ENCODE peak calls at places on chromosomes 13 and 19, in ten cellular contexts. A, P, Z, S, E, V, N, I, B and C are unnamed samples.

GRCh38 chr19:33587150-33587549 is 34.6 kb upstream of the CHST8 start:
- DNase-seq in V (no peak), I (no peak), Z (no peak), N (no peak), A (no peak), P (no peak), B (no peak), E (no peak), S (no peak), C (no peak)

GRCh38 chr13:42007844-42008243 is 40.6 kb upstream of the DGKH start:
- DNase-seq in E (no peak), B (no peak), P (peak; percentile 94), Z (no peak), A (no peak), I (no peak), S (no peak), V (no peak), N (no peak), C (no peak)

GRCh38 chr13:29858231-29858630 is 7.8 kb upstream of the UBL3 start:
- DNase-seq in E (no peak), P (no peak), V (no peak), N (no peak), S (no peak), Z (no peak), I (no peak), A (no peak), B (no peak), C (no peak)

GRCh38 chr19:632228-633067 is 889 bp downstream of the POLRMT start:
- DNase-seq in V (no peak), Z (no peak), B (no peak), I (peak; percentile 73), E (peak; percentile 27), A (peak; percentile 60), P (peak; percentile 62), S (peak; percentile 77), N (peak; percentile 66), C (no peak)

GRCh38 chr13:22265563-22265962 is 594.7 kb downstream of the FGF9 start:
- DNase-seq in A (no peak), I (no peak), Z (no peak), N (no peak), B (no peak), E (no peak), V (no peak), P (no peak), S (no peak), C (no peak)

GRCh38 chr19:32751066-32751465 is 31.5 kb downstream of the TDRD12 start:
- DNase-seq in Z (no peak), E (no peak), N (no peak), V (no peak), P (no peak), A (no peak), S (no peak), I (no peak), B (no peak), C (no peak)

GRCh38 chr19:35347171-35347929 is at the start of gene FFAR1:
- DNase-seq in Z (no peak), V (peak; percentile 27), P (no peak), I (peak; percentile 38), E (peak; percentile 19), B (peak; percentile 48), N (no peak), A (no peak), S (no peak), C (no peak)

GRCh38 chr13:80654638-80655249 is 313.8 kb upstream of the SPRY2 start:
- DNase-seq in P (no peak), A (no peak), B (no peak), I (no peak), Z (peak; percentile 83), S (no peak), E (no peak), N (no peak), V (no peak), C (no peak)

GRCh38 chr13:91045351-91046034 is 302.0 kb upstream of the MIR17HG start:
- DNase-seq in B (no peak), Z (no peak), A (peak; percentile 16), I (no peak), S (peak; percentile 26), P (peak; percentile 9), N (no peak), E (no peak), V (no peak), C (no peak)

GRCh38 chr19:21765151-21765550 is 2.2 kb downstream of the ZNF100 start:
- DNase-seq in Z (no peak), E (no peak), N (no peak), V (no peak), S (no peak), B (no peak), P (peak; percentile 1), I (no peak), A (no peak), C (no peak)

GRCh38 chr13:100491164-100491847 is 97.3 kb downstream of the GGACT start:
- DNase-seq in I (no peak), V (no peak), S (no peak), N (no peak), P (peak; percentile 77), Z (no peak), B (no peak), A (no peak), E (no peak), C (no peak)

GRCh38 chr13:38366954-38367645 is 17.4 kb downstream of the UFM1 start:
- DNase-seq in B (no peak), V (no peak), P (peak; percentile 39), N (no peak), A (no peak), Z (no peak), E (no peak), I (no peak), S (no peak), C (no peak)

GRCh38 chr13:27559714-27560113 is 60.6 kb downstream of the LNX2 start:
- DNase-seq in P (no peak), A (no peak), I (no peak), S (no peak), N (no peak), E (no peak), B (no peak), Z (no peak), V (no peak), C (no peak)

GRCh38 chr13:23915308-23915707 is 18.0 kb upstream of the C1QTNF9B start:
- DNase-seq in A (no peak), V (no peak), Z (no peak), E (no peak), B (no peak), I (no peak), N (peak; percentile 14), S (no peak), P (no peak), C (no peak)

GRCh38 chr13:39810091-39810877 is 154.8 kb downstream of the COG6 start:
- DNase-seq in I (no peak), B (no peak), P (no peak), V (no peak), E (no peak), Z (no peak), A (no peak), N (no peak), S (no peak), C (no peak)

GRCh38 chr13:39811051-39811450 is 155.6 kb downstream of the COG6 start:
- DNase-seq in I (no peak), E (no peak), S (no peak), A (no peak), P (no peak), Z (no peak), N (no peak), B (no peak), V (no peak), C (no peak)

GRCh38 chr13:39815345-39816111 is 160.1 kb downstream of the COG6 start:
- DNase-seq in S (no peak), I (no peak), A (peak; percentile 6), P (no peak), E (no peak), B (no peak), N (no peak), Z (no peak), V (no peak), C (no peak)

GRCh38 chr13:39809466-39809865 is 154.0 kb downstream of the COG6 start:
- DNase-seq in N (no peak), I (no peak), S (no peak), Z (no peak), E (no peak), V (no peak), P (no peak), B (no peak), A (no peak), C (no peak)

DNA sequence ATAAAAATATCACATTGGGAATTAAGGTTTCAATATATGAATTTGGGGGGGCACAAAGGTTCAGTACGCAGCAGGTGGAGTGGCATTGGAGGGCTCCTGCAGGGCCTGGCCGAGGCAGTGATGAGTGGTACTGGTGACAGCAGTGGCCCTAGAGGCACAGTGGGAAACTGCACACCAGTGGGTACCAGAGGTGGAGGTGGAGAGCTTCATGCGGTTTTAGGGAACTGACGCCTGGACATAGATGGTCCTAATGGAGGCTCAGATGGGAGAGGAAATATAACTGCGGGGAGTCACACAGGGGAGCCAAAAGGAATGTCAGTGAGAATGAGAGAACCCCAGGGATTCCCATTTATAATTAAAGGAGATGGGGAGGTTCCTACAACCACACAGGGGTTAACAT is 156.2 kb downstream of the COG6 start:
- DNase-seq in N (no peak), P (no peak), I (no peak), E (no peak), A (no peak), B (no peak), V (no peak), S (no peak), Z (no peak), C (no peak)
- TF ChIP-seq CTCF in N (peak; percentile 26), P (no peak), I (peak; percentile 7), E (no peak), A (no peak), B (no peak), V (no peak), S (peak; percentile 8), Z (no peak), C (no peak)

GRCh38 chr19:19459707-19460251 is 54.3 kb downstream of the GATAD2A start:
- DNase-seq in V (no peak), A (no peak), B (no peak), P (peak; percentile 76), Z (peak; percentile 78), S (no peak), N (peak; percentile 39), I (no peak), E (peak; percentile 73), C (no peak)
- H3K4me1 ChIP-seq in V (peaks cover 76% of the 10 kb centered on the region), A (peaks cover 51% of the 10 kb centered on the region), B (peaks cover 63% of the 10 kb centered on the region), P (peaks cover 62% of the 10 kb centered on the region), Z (peaks cover 54% of the 10 kb centered on the region), S (peaks cover 58% of the 10 kb centered on the region), N (peaks cover 42% of the 10 kb centered on the region), I (peaks cover 48% of the 10 kb centered on the region), E (peaks cover 83% of the 10 kb centered on the region), C (peaks cover 52% of the 10 kb centered on the region)

DNA sequence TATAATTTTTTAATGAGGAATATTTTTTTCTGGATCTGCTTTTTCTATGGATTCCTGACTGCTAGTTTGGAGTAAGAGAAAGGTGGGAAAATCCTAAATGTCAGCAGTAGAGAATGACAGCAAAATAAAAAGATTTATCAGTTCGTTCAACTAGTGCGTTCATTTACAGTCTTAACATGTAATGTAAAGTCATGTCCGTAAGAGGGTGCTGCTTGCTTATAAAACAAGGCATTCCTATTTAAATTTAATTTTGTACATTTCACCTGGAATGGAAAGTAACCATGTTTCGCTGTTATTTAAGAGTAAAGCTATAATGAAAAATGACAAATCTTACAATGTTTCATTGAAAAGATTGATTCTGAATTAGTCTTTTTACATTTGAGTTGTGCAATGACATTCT is 76.6 kb downstream of the ZMYM2 start:
- DNase-seq in N (no peak), V (no peak), A (no peak), Z (no peak), E (no peak), I (no peak), B (no peak), P (peak; percentile 4), S (no peak), C (no peak)
- TF ChIP-seq CTCF in N (peak; percentile 40), V (no peak), A (peak; percentile 5), Z (no peak), E (no peak), I (no peak), B (no peak), P (no peak), S (no peak), C (no peak)

GRCh38 chr13:46659413-46660065 is 106.6 kb downstream of the LRCH1 start:
- DNase-seq in A (no peak), E (no peak), V (no peak), Z (no peak), S (no peak), P (no peak), B (no peak), I (no peak), N (no peak), C (no peak)
- H3K4me1 ChIP-seq in A (peaks cover 37% of the 10 kb centered on the region), E (peaks cover 14% of the 10 kb centered on the region), V (peaks cover 27% of the 10 kb centered on the region), Z (peaks cover 17% of the 10 kb centered on the region), S (peaks cover 30% of the 10 kb centered on the region), P (peaks cover 6% of the 10 kb centered on the region), B (peaks cover 51% of the 10 kb centered on the region), I (peaks cover 14% of the 10 kb centered on the region), N (peaks cover 25% of the 10 kb centered on the region), C (peaks cover 8% of the 10 kb centered on the region)